ENCODE peak calls at places on chromosomes 6 and 20, in five cellular contexts. D, A, P, J and E are unnamed samples.

GRCh38 chr6:135159531-135159930 is 21.6 kb upstream of the MYB start:
- DNase-seq in D (no peak), A (no peak), P (peak; percentile 9), J (peak; percentile 61), E (no peak)

GRCh38 chr6:163346529-163346961 is 68.0 kb upstream of the QKI start:
- DNase-seq in D (peak; percentile 52), A (no peak), P (no peak), J (no peak), E (no peak)

GRCh38 chr6:41531591-41532582 is 14.3 kb upstream of the FOXP4 start:
- DNase-seq in D (no peak), A (peak; percentile 8), P (peak; percentile 49), J (peak; percentile 67), E (peak; percentile 32)

GRCh38 chr6:104837158-104837557 is 22.6 kb downstream of the HACE1 start:
- DNase-seq in D (no peak), A (no peak), P (no peak), J (no peak), E (no peak)

GRCh38 chr6:150981095-150981494 is 115.6 kb downstream of the MTHFD1L start:
- DNase-seq in D (no peak), A (no peak), P (no peak), J (no peak), E (no peak)

GRCh38 chr6:12001706-12002070 is 10.4 kb upstream of the HIVEP1 start:
- DNase-seq in D (no peak), A (no peak), P (no peak), J (no peak), E (no peak)

GRCh38 chr6:107230448-107230847 is 115.1 kb upstream of the BEND3 start:
- DNase-seq in D (no peak), A (no peak), P (no peak), J (no peak), E (no peak)

GRCh38 chr6:107991939-107992560 is 34.0 kb upstream of the SEC63 start:
- DNase-seq in D (no peak), A (no peak), P (no peak), J (no peak), E (no peak)

GRCh38 chr6:170344631-170345576 is 38.3 kb downstream of the FAM120B start:
- DNase-seq in D (no peak), A (peak; percentile 46), P (no peak), J (peak; percentile 14), E (no peak)

GRCh38 chr6:53410508-53411258 is 61.9 kb upstream of the ELOVL5 start:
- DNase-seq in D (no peak), A (peak; percentile 54), P (peak; percentile 56), J (peak; percentile 55), E (peak; percentile 60)

GRCh38 chr6:126199482-126199881 is 140.4 kb upstream of the CENPW start:
- DNase-seq in D (no peak), A (no peak), P (no peak), J (no peak), E (no peak)

GRCh38 chr20:46995561-46996142 is 101.0 kb downstream of the EYA2 start:
- DNase-seq in D (no peak), A (no peak), P (no peak), J (no peak), E (no peak)

GRCh38 chr6:166775923-166776220 is 148.8 kb upstream of the RPS6KA2 start:
- DNase-seq in D (no peak), A (no peak), P (no peak), J (no peak), E (no peak)

GRCh38 chr20:49669601-49670189 is 44.0 kb downstream of the B4GALT5 start:
- DNase-seq in D (no peak), A (no peak), P (no peak), J (no peak), E (no peak)

GRCh38 chr6:145067430-145067829 is 667.9 kb downstream of the EPM2A start:
- DNase-seq in D (no peak), A (no peak), P (no peak), J (no peak), E (no peak)

GRCh38 chr20:46694484-46694883 is 5.2 kb upstream of the TP53RK start:
- DNase-seq in D (no peak), A (peak; percentile 57), P (no peak), J (no peak), E (no peak)

GRCh38 chr20:4162766-4163165 is 147.4 kb upstream of the RNF24 start:
- DNase-seq in D (no peak), A (no peak), P (no peak), J (no peak), E (no peak)

GRCh38 chr6:120005292-120005976 is 655.9 kb upstream of the MAN1A1 start:
- DNase-seq in D (no peak), A (no peak), P (no peak), J (no peak), E (no peak)

GRCh38 chr6:158488065-158488464 is 71.8 kb upstream of the TMEM181 start:
- DNase-seq in D (no peak), A (peak; percentile 90), P (no peak), J (no peak), E (no peak)